ENCODE peak calls at places on chromosomes 6 and 20, in nine cellular contexts. I is activated CD4-positive, alpha-beta T cell treated with anti-CD3 and anti-CD28 coated beads, Interleukin-2, amount 50 U/mL, for 1 hour; U is NCI-H774; K is activated CD4-positive, CD25-positive, alpha-beta regulatory T cell; M is upper lobe of right lung; T is GM13976; R is NT2/D1; O is OCI-LY7; B is CD8-positive, alpha-beta memory T cell. D is an unnamed sample.

GRCh38 chr20:48350291-48350988 is 477.4 kb downstream of the PREX1 start:
- DNase-seq in B (no peak), M (no peak), I (no peak), T (no peak), R (peak), K (no peak), U (no peak), O (no peak), D (peak)

GRCh38 chr6:8103726-8104125 is 1.4 kb upstream of the EEF1E1 start:
- DNase-seq in I (no peak), M (no peak), T (no peak), U (no peak), K (no peak), O (no peak), R (no peak), B (no peak), D (no peak)

GRCh38 chr6:45327956-45328522 is at the start of gene RUNX2:
- DNase-seq in B (no peak), R (no peak), U (peak), O (no peak), I (no peak), T (no peak), K (no peak), M (no peak), D (no peak)

GRCh38 chr6:88730602-88731001 is 232.8 kb downstream of the RNGTT start:
- DNase-seq in K (no peak), M (no peak), T (no peak), O (no peak), B (no peak), I (no peak), U (no peak), R (peak), D (peak)

GRCh38 chr6:53302678-53303360 is 45.9 kb downstream of the ELOVL5 start:
- DNase-seq in I (no peak), M (no peak), U (no peak), K (no peak), O (no peak), T (no peak), R (no peak), B (peak), D (peak)

GRCh38 chr20:24034820-24035219 is 46.2 kb upstream of the GGTLC1 start:
- DNase-seq in O (no peak), U (peak), R (no peak), I (no peak), K (no peak), T (no peak), B (no peak), M (no peak), D (no peak)

GRCh38 chr6:57305754-57306153 is 11.7 kb upstream of the PRIM2 start:
- DNase-seq in M (no peak), U (no peak), K (no peak), T (no peak), O (no peak), R (no peak), B (no peak), I (no peak), D (no peak)

GRCh38 chr6:17239260-17239659 is 41.9 kb upstream of the RBM24 start:
- DNase-seq in I (no peak), R (no peak), K (no peak), T (no peak), B (no peak), U (no peak), M (no peak), O (no peak), D (no peak)

GRCh38 chr6:131976545-131977061 is 25.4 kb upstream of the CCN2 start:
- DNase-seq in T (no peak), M (no peak), B (no peak), O (no peak), R (no peak), U (no peak), I (no peak), K (no peak), D (peak)

GRCh38 chr20:51121901-51122412 is 99.0 kb upstream of the KCNG1 start:
- DNase-seq in B (no peak), R (no peak), U (no peak), I (no peak), K (no peak), T (no peak), O (no peak), M (no peak), D (peak)

GRCh38 chr6:69796081-69796626 is 656 bp downstream of the LMBRD1 start:
- DNase-seq in M (no peak), R (no peak), T (peak), B (peak), U (peak), K (no peak), O (peak), I (peak), D (no peak)

GRCh38 chr6:158020272-158020711 is 38.6 kb downstream of the SYNJ2 start:
- DNase-seq in K (no peak), O (no peak), U (no peak), R (no peak), M (peak), B (no peak), I (no peak), T (no peak), D (no peak)

GRCh38 chr6:72643214-72643613 is 21.4 kb downstream of the KCNQ5 start:
- DNase-seq in I (no peak), B (no peak), T (no peak), R (no peak), U (no peak), O (no peak), K (no peak), M (no peak), D (no peak)